ENCODE peak calls at places on chromosomes 12 and 14, in six cellular contexts. One of them, this sample, is unnamed.

GRCh38 chr12:54221402-54221984 is 32.7 kb upstream of the SMUG1 start:
- DNase-seq in GM12878: no peak
- DNase-seq in GM23338: no peak
- DNase-seq in SK-N-SH: no peak
- DNase-seq in HCT116: no peak
- DNase-seq in Panc1: no peak
- DNase-seq in this sample: no peak

GRCh38 chr14:70289138-70289537 is 70.3 kb downstream of the COX16 start:
- DNase-seq in GM12878: peak
- DNase-seq in GM23338: no peak
- DNase-seq in SK-N-SH: no peak
- DNase-seq in HCT116: no peak
- DNase-seq in Panc1: no peak
- DNase-seq in this sample: peak

GRCh38 chr12:69639400-69640016 is 28.8 kb upstream of the LRRC10 start:
- DNase-seq in GM12878: peak
- DNase-seq in GM23338: peak
- DNase-seq in SK-N-SH: peak
- DNase-seq in HCT116: peak
- DNase-seq in Panc1: peak
- DNase-seq in this sample: peak

GRCh38 chr14:93902619-93903307 is 24.4 kb upstream of the FAM181A start:
- DNase-seq in GM12878: no peak
- DNase-seq in GM23338: no peak
- DNase-seq in SK-N-SH: no peak
- DNase-seq in HCT116: no peak
- DNase-seq in Panc1: no peak
- DNase-seq in this sample: no peak

GRCh38 chr12:7362734-7363133 is 58.9 kb downstream of the ACSM4 start:
- DNase-seq in GM12878: no peak
- DNase-seq in GM23338: no peak
- DNase-seq in SK-N-SH: no peak
- DNase-seq in HCT116: no peak
- DNase-seq in Panc1: no peak
- DNase-seq in this sample: no peak

GRCh38 chr12:9651265-9651729 is 18.2 kb upstream of the CLEC2D start:
- DNase-seq in GM12878: no peak
- DNase-seq in GM23338: no peak
- DNase-seq in SK-N-SH: no peak
- DNase-seq in HCT116: no peak
- DNase-seq in Panc1: no peak
- DNase-seq in this sample: peak

GRCh38 chr14:90970167-90970600 is 90.3 kb downstream of the RPS6KA5 start:
- DNase-seq in GM12878: no peak
- DNase-seq in GM23338: no peak
- DNase-seq in SK-N-SH: no peak
- DNase-seq in HCT116: peak
- DNase-seq in Panc1: no peak
- DNase-seq in this sample: no peak

GRCh38 chr12:126784328-126784921 is 1482.5 kb upstream of the TMEM132C start:
- DNase-seq in GM12878: no peak
- DNase-seq in GM23338: peak
- DNase-seq in SK-N-SH: peak
- DNase-seq in HCT116: peak
- DNase-seq in Panc1: no peak
- DNase-seq in this sample: no peak

GRCh38 chr12:65878540-65878939 is 54.3 kb downstream of the HMGA2 start:
- DNase-seq in GM12878: no peak
- DNase-seq in GM23338: peak
- DNase-seq in SK-N-SH: no peak
- DNase-seq in HCT116: no peak
- DNase-seq in Panc1: no peak
- DNase-seq in this sample: no peak

GRCh38 chr14:68668028-68668427 is 124.8 kb downstream of the ZFP36L1 start:
- DNase-seq in GM12878: no peak
- DNase-seq in GM23338: no peak
- DNase-seq in SK-N-SH: no peak
- DNase-seq in HCT116: no peak
- DNase-seq in Panc1: no peak
- DNase-seq in this sample: no peak

GRCh38 chr12:100164153-100164704 is 21.6 kb upstream of the BLTP3B start:
- DNase-seq in GM12878: no peak
- DNase-seq in GM23338: no peak
- DNase-seq in SK-N-SH: no peak
- DNase-seq in HCT116: no peak
- DNase-seq in Panc1: no peak
- DNase-seq in this sample: no peak

DNA sequence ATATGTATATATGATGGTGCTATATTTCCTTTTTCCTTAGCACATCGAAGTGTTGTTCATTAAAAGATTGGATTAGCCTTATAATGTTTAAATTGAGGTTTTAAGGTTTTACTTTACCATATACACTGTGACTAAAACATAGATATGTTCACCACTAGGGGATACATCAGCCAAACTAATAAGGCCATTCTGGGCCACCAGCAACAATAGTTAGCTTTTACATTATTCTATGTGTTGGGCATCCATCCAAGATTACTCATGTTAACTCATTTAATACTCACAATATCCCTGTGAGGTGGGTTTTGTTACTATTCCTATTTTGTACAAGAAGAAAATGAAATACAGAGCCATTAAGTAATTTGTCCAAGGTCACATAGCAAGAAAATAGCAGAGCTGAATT is 202.6 kb upstream of the AVPR1A start:
- DNase-seq in GM12878: no peak
- DNase-seq in GM23338: no peak
- DNase-seq in SK-N-SH: no peak
- DNase-seq in HCT116: no peak
- DNase-seq in Panc1: no peak
- DNase-seq in this sample: no peak
- TF ChIP-seq REST in GM12878: no peak
- TF ChIP-seq REST in GM23338: no peak
- TF ChIP-seq REST in SK-N-SH: no peak
- TF ChIP-seq REST in HCT116: no peak
- TF ChIP-seq REST in Panc1: no peak
- TF ChIP-seq REST in this sample: no peak

DNA sequence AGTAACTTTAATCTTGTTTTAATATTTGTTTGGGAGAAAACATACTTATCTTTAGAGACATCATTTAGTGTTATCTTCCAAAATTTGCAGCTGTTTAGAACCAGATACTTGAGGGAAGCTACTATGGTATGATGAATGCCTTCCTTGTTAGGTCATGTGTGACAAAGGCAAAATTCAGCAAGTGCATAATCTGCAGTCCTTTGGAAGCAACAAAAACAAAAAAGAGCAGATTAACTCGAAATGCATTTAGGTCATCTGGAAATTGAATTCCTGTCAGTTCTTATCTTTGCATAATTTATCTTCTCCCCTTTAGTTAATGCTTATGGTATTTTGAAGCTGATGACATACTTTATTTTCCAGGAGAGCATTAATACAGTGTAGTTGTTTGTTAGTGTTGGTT is 3.5 kb downstream of the FBXO34 start:
- DNase-seq in GM12878: no peak
- DNase-seq in GM23338: no peak
- DNase-seq in SK-N-SH: peak
- DNase-seq in HCT116: no peak
- DNase-seq in Panc1: no peak
- DNase-seq in this sample: no peak
- H3K4me3 ChIP-seq in GM12878: peak
- H3K4me3 ChIP-seq in GM23338: no peak
- H3K4me3 ChIP-seq in SK-N-SH: no peak
- H3K4me3 ChIP-seq in HCT116: no peak
- H3K4me3 ChIP-seq in Panc1: no peak
- H3K4me3 ChIP-seq in this sample: no peak

DNA sequence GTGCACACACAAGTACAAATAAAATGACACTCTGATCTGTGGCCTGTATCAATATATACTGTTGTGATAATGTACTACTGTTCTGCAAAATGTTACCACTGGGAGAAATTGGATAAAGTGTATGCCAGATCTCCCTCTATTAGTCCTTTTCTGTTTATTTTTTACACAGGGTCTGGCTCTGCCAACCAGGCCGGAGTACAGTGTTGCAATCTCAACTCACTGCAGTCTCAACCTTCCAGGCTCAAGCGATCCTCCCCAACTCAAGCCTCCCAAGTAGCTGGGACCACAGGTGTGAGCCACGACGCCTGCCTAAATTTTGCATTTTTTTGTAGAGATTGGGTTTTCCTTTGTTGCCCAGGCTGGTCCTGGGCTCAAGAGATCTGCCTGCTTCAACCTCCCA is 1.9 kb downstream of the NT5DC3 start:
- DNase-seq in GM12878: no peak
- DNase-seq in GM23338: no peak
- DNase-seq in SK-N-SH: no peak
- DNase-seq in HCT116: no peak
- DNase-seq in Panc1: no peak
- DNase-seq in this sample: no peak
- TF ChIP-seq POLR2AphosphoS5 in GM12878: no peak
- TF ChIP-seq POLR2AphosphoS5 in GM23338: no peak
- TF ChIP-seq POLR2AphosphoS5 in SK-N-SH: no peak
- TF ChIP-seq POLR2AphosphoS5 in HCT116: no peak
- TF ChIP-seq POLR2AphosphoS5 in Panc1: no peak
- TF ChIP-seq POLR2AphosphoS5 in this sample: no peak

GRCh38 chr14:64195194-64195593 is 99.0 kb downstream of the ESR2 start:
- DNase-seq in GM12878: peak
- DNase-seq in GM23338: no peak
- DNase-seq in SK-N-SH: no peak
- DNase-seq in HCT116: no peak
- DNase-seq in Panc1: no peak
- DNase-seq in this sample: no peak

GRCh38 chr14:64198021-64198420 is 96.2 kb downstream of the ESR2 start:
- DNase-seq in GM12878: no peak
- DNase-seq in GM23338: no peak
- DNase-seq in SK-N-SH: no peak
- DNase-seq in HCT116: no peak
- DNase-seq in Panc1: no peak
- DNase-seq in this sample: no peak

GRCh38 chr14:64196026-64196425 is 98.1 kb downstream of the ESR2 start:
- DNase-seq in GM12878: no peak
- DNase-seq in GM23338: no peak
- DNase-seq in SK-N-SH: no peak
- DNase-seq in HCT116: no peak
- DNase-seq in Panc1: no peak
- DNase-seq in this sample: no peak

GRCh38 chr14:64198486-64198885 is 95.7 kb downstream of the ESR2 start:
- DNase-seq in GM12878: no peak
- DNase-seq in GM23338: no peak
- DNase-seq in SK-N-SH: no peak
- DNase-seq in HCT116: no peak
- DNase-seq in Panc1: no peak
- DNase-seq in this sample: no peak

GRCh38 chr14:64196668-64197411 is 97.3 kb downstream of the ESR2 start:
- DNase-seq in GM12878: no peak
- DNase-seq in GM23338: peak
- DNase-seq in SK-N-SH: peak
- DNase-seq in HCT116: no peak
- DNase-seq in Panc1: no peak
- DNase-seq in this sample: no peak
- TF ChIP-seq REST in GM12878: no peak
- TF ChIP-seq REST in GM23338: no peak
- TF ChIP-seq REST in SK-N-SH: no peak
- TF ChIP-seq REST in HCT116: no peak
- TF ChIP-seq REST in Panc1: no peak
- TF ChIP-seq REST in this sample: no peak

GRCh38 chr14:66101662-66102061 is 384.5 kb upstream of the CCDC196 start:
- DNase-seq in GM12878: no peak
- DNase-seq in GM23338: no peak
- DNase-seq in SK-N-SH: no peak
- DNase-seq in HCT116: no peak
- DNase-seq in Panc1: no peak
- DNase-seq in this sample: no peak
- H3K4me3 ChIP-seq in GM12878: no peak
- H3K4me3 ChIP-seq in GM23338: no peak
- H3K4me3 ChIP-seq in SK-N-SH: no peak
- H3K4me3 ChIP-seq in HCT116: no peak
- H3K4me3 ChIP-seq in Panc1: no peak
- H3K4me3 ChIP-seq in this sample: no peak

DNA sequence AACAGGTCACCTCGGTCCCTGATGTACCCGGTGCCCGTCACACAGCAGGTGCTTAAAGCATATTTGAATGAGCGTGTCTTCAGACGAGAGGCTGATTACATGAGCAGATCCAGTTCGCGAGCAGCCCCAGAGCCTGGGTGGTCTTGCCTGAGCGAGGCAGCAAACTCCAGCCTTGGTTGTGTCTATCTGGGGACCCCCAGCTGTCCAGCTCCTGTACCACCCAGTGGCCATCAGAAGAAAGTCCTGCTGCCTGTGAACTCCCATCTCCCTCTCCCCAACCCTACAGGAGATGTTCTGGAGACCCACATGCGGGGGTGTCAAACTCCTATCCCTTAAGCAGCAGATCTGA is 174.2 kb downstream of the PHETA1 start:
- DNase-seq in GM12878: no peak
- DNase-seq in GM23338: no peak
- DNase-seq in SK-N-SH: no peak
- DNase-seq in HCT116: no peak
- DNase-seq in Panc1: no peak
- DNase-seq in this sample: no peak
- TF ChIP-seq POLR2AphosphoS5 in GM12878: no peak
- TF ChIP-seq POLR2AphosphoS5 in GM23338: no peak
- TF ChIP-seq POLR2AphosphoS5 in SK-N-SH: no peak
- TF ChIP-seq POLR2AphosphoS5 in HCT116: no peak
- TF ChIP-seq POLR2AphosphoS5 in Panc1: no peak
- TF ChIP-seq POLR2AphosphoS5 in this sample: no peak

GRCh38 chr12:2300168-2300567 is 247.4 kb downstream of the CACNA1C start:
- DNase-seq in GM12878: no peak
- DNase-seq in GM23338: no peak
- DNase-seq in SK-N-SH: no peak
- DNase-seq in HCT116: no peak
- DNase-seq in Panc1: no peak
- DNase-seq in this sample: no peak
- TF ChIP-seq REST in GM12878: no peak
- TF ChIP-seq REST in GM23338: no peak
- TF ChIP-seq REST in SK-N-SH: no peak
- TF ChIP-seq REST in HCT116: no peak
- TF ChIP-seq REST in Panc1: no peak
- TF ChIP-seq REST in this sample: no peak

GRCh38 chr14:95696741-95697140 is 10.5 kb downstream of the TCL1B start:
- DNase-seq in GM12878: no peak
- DNase-seq in GM23338: no peak
- DNase-seq in SK-N-SH: no peak
- DNase-seq in HCT116: no peak
- DNase-seq in Panc1: no peak
- DNase-seq in this sample: no peak
- H3K4me3 ChIP-seq in GM12878: no peak
- H3K4me3 ChIP-seq in GM23338: no peak
- H3K4me3 ChIP-seq in SK-N-SH: no peak
- H3K4me3 ChIP-seq in HCT116: no peak
- H3K4me3 ChIP-seq in Panc1: no peak
- H3K4me3 ChIP-seq in this sample: no peak

GRCh38 chr12:118633071-118633470 is 256.7 kb downstream of the SUDS3 start:
- DNase-seq in GM12878: no peak
- DNase-seq in GM23338: peak
- DNase-seq in SK-N-SH: no peak
- DNase-seq in HCT116: no peak
- DNase-seq in Panc1: no peak
- DNase-seq in this sample: no peak
- TF ChIP-seq POLR2AphosphoS5 in GM12878: no peak
- TF ChIP-seq POLR2AphosphoS5 in GM23338: no peak
- TF ChIP-seq POLR2AphosphoS5 in SK-N-SH: no peak
- TF ChIP-seq POLR2AphosphoS5 in HCT116: no peak
- TF ChIP-seq POLR2AphosphoS5 in Panc1: no peak
- TF ChIP-seq POLR2AphosphoS5 in this sample: no peak